ENCODE peak calls at places on chromosome 3, in six cellular contexts. Q is uterus, W is pancreas, X is AG09309, M is thoracic aorta, V is kidney. N is an unnamed sample.

GRCh38 chr3:73433681-73434080 is 191.1 kb downstream of the PDZRN3 start:
- DNase-seq in Q (no peak), W (no peak), X (no peak), M (no peak), V (no peak), N (no peak)

GRCh38 chr3:19748782-19749447 is 185.1 kb downstream of the EFHB start:
- DNase-seq in Q (no peak), W (no peak), X (no peak), M (no peak), V (peak; percentile 45), N (no peak)

GRCh38 chr3:105490045-105490444 is 123.3 kb downstream of the ALCAM start:
- DNase-seq in Q (no peak), W (no peak), X (no peak), M (no peak), V (no peak), N (no peak)

GRCh38 chr3:72657666-72658065 is 190.6 kb downstream of the SHQ1 start:
- DNase-seq in Q (no peak), W (no peak), X (no peak), M (no peak), V (no peak), N (no peak)

GRCh38 chr3:10758304-10759037 is 57.6 kb upstream of the SLC6A11 start:
- DNase-seq in Q (no peak), W (no peak), X (peak; percentile 31), M (no peak), V (no peak), N (peak; percentile 75)

GRCh38 chr3:158097571-158098553 is 8.4 kb downstream of the SHOX2 start:
- DNase-seq in Q (no peak), W (peak; percentile 95), X (no peak), M (no peak), V (peak; percentile 85), N (peak; percentile 83)

GRCh38 chr3:46076606-46077005 is 49.3 kb upstream of the XCR1 start:
- DNase-seq in Q (no peak), W (no peak), X (no peak), M (no peak), V (no peak), N (no peak)

GRCh38 chr3:12562451-12562850 is 5.6 kb downstream of the MKRN2 start:
- DNase-seq in Q (no peak), W (no peak), X (no peak), M (no peak), V (no peak), N (no peak)

GRCh38 chr3:182165234-182165633 is 453.5 kb downstream of the SOX2 start:
- DNase-seq in Q (no peak), W (no peak), X (no peak), M (no peak), V (no peak), N (no peak)

GRCh38 chr3:41711656-41712055 is 250.2 kb downstream of the ULK4 start:
- DNase-seq in Q (no peak), W (no peak), X (peak; percentile 20), M (no peak), V (no peak), N (no peak)

GRCh38 chr3:61173685-61174084 is 77.6 kb downstream of the FHIT start:
- DNase-seq in Q (no peak), W (no peak), X (no peak), M (no peak), V (no peak), N (no peak)

GRCh38 chr3:80190051-80190450 is 422.3 kb upstream of the ROBO1 start:
- DNase-seq in Q (no peak), W (no peak), X (peak; percentile 5), M (no peak), V (no peak), N (no peak)

DNA sequence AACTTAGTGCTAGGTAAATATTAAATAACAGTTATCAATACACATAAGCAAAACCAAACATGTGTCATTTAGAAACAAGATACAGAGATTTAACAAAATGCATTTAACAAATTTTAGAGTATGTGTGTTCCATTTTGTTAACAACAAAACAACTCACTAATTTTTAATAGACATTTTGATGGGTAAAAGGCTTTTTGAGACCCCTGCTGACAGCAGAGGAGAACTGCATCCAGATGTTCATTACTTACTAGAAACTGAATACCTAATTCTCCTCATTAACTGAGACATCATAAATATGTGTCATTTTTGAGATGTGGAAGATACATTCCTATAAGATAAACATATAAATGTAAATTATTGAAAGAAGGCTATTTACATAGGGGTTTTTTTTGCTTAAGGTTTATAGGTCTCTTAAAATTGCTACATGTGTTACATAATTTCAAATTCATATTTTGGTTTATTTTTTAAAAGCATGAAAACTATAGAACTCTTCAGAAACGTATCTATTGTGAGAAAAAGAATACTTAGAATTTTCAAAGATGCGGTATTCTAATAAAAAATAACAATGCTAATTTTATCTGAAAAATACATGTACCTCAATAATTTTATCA is 1009.8 kb downstream of the TUSC7 start:
- DNase-seq in Q (no peak), W (no peak), X (no peak), M (no peak), V (no peak), N (no peak)
- TF ChIP-seq CTCF in Q (peak; percentile 53), W (peak; percentile 24), X (peak; percentile 60), M (peak; percentile 79), V (peak; percentile 32), N (peak; percentile 88)

DNA sequence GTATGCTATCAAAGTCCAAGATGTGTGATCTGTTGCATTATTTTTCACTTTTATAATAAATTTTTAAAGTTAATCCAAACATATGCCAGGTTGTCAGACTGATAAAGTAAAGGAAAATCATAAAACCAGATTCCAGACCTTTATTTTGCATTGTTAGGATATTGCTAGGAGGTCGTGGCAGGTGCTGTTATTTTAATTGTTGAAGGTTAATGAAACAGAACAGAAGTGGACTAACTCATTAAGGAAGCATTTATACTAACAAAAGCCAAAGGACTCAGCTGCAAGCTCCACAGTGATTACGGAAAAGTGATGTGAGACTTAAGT is 63.1 kb downstream of the DCLK3 start:
- DNase-seq in Q (no peak), W (no peak), X (no peak), M (no peak), V (no peak), N (no peak)
- TF ChIP-seq CTCF in Q (no peak), W (no peak), X (no peak), M (no peak), V (no peak), N (no peak)

DNA sequence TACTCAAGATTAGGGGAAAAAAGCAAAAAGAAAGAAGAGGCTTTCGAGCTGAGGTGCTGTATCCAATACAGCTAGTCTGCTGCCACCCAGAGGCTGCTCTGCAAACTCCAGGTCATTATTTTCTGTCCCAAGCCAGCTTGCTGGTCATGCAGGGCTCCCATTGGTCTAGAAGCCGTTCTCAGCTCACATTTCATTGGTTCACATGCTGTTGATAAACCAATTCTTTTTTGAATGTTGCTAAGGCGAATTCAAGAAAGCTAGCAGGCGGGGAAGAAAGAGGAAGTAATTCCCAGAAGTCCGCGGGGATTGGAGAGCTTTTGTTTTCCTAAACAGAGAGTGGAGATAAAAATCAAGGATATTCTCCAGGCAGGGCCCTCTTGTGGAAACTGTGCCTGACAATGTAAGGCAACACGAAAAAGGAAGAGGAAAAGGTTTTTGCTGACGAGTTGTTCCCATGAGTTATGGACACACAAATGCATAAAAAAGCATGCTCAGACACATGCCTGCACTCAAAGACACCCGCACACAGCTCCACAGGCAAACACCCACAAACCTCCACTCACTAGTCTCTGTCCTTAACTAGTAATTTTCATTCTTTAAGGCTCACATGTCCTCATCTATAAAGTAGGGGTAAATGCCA is 33.4 kb downstream of the FSTL1 start:
- DNase-seq in Q (peak; percentile 94), W (peak; percentile 91), X (peak; percentile 95), M (peak; percentile 71), V (peak; percentile 94), N (peak; percentile 92)
- TF ChIP-seq CTCF in Q (peak; percentile 82), W (peak; percentile 74), X (peak; percentile 76), M (peak; percentile 83), V (peak; percentile 91), N (peak; percentile 85)

GRCh38 chr3:153855772-153856171 is 265.4 kb upstream of the ARHGEF26 start:
- DNase-seq in Q (no peak), W (no peak), X (no peak), M (no peak), V (no peak), N (no peak)
- TF ChIP-seq CTCF in Q (no peak), W (no peak), X (no peak), M (no peak), V (no peak), N (no peak)

GRCh38 chr3:160163259-160163878 is 61.9 kb upstream of the C3orf80 start:
- DNase-seq in Q (no peak), W (no peak), X (no peak), M (no peak), V (no peak), N (no peak)
- TF ChIP-seq CTCF in Q (peak; percentile 49), W (no peak), X (peak; percentile 40), M (peak; percentile 44), V (peak; percentile 11), N (peak; percentile 36)

GRCh38 chr3:69297525-69297924 is 88.4 kb downstream of the FRMD4B start:
- DNase-seq in Q (no peak), W (no peak), X (no peak), M (no peak), V (no peak), N (no peak)

GRCh38 chr3:69296995-69297394 is 88.9 kb downstream of the FRMD4B start:
- DNase-seq in Q (no peak), W (no peak), X (no peak), M (no peak), V (no peak), N (no peak)

GRCh38 chr3:69292185-69292584 is 93.7 kb downstream of the FRMD4B start:
- DNase-seq in Q (no peak), W (no peak), X (no peak), M (no peak), V (no peak), N (no peak)

GRCh38 chr3:69292959-69293574 is 92.8 kb downstream of the FRMD4B start:
- DNase-seq in Q (no peak), W (no peak), X (no peak), M (no peak), V (no peak), N (no peak)

DNA sequence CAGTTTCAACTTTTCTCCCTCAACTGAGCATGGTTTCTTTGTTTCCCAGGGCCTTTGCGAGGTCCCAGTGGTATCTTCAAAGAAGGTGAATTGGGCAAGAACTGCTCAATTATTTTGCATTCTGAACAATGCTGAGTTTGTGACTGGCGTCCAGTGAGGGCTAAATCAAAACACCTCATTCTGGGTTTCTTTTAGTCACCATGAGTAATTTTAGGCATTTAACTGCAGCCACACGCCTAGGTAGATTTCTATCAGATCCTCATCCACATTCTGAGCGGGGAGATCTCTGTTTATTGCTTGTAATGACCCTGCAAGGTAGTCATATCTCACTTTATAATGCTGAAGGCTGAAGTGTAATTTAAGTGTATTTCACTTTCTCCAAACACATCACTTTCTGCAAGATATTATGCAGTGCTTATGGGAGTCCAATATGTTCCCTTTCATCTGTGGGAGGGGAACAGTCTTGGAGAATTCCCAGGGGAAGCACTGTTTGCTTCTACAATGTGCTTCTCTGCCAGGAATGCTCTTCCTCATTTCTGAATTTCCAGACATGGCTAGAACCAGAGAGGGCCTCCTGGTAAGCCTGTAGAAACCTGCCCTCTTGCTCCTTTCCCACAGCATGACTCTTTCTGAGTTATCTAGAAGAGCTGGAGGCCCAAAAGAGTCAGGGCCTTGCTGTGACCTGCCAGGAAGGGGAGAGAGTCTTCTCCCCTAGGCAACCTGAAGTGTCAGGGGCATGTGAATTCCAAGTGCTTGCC is 91.7 kb downstream of the FRMD4B start:
- DNase-seq in Q (peak; percentile 37), W (no peak), X (peak; percentile 27), M (no peak), V (no peak), N (no peak)
- TF ChIP-seq CTCF in Q (no peak), W (no peak), X (no peak), M (no peak), V (no peak), N (no peak)

GRCh38 chr3:137332296-137332695 is 374.5 kb downstream of the IL20RB start:
- DNase-seq in Q (no peak), W (no peak), X (no peak), M (no peak), V (no peak), N (no peak)
- TF ChIP-seq CTCF in Q (no peak), W (no peak), X (no peak), M (no peak), V (no peak), N (no peak)

GRCh38 chr3:170021083-170021482 is 16.7 kb upstream of the GPR160 start:
- DNase-seq in Q (no peak), W (no peak), X (no peak), M (no peak), V (no peak), N (no peak)
- TF ChIP-seq CTCF in Q (no peak), W (no peak), X (no peak), M (no peak), V (no peak), N (no peak)

N was measured in endothelial cell.